ENCODE peak calls at places on chromosomes 13 and 19, in four cellular contexts. N is thyroid gland, W is HTR-8/SVneo, E is stromal cell of bone marrow. T is an unnamed sample.

GRCh38 chr13:25447396-25447795 is 75.6 kb downstream of the ATP8A2 start:
- DNase-seq in N (no peak), W (no peak), E (no peak), T (no peak)

GRCh38 chr19:2431318-2432055 is 4.1 kb upstream of the TIMM13 start:
- DNase-seq in N (no peak), W (no peak), E (no peak), T (no peak)

GRCh38 chr19:35544110-35544802 is 1.2 kb upstream of the TMEM147 start:
- DNase-seq in N (no peak), W (no peak), E (no peak), T (no peak)

GRCh38 chr19:48877900-48878218 is 5.6 kb downstream of the PPP1R15A start:
- DNase-seq in N (no peak), W (no peak), E (no peak), T (peak)

GRCh38 chr19:4984106-4984380 is 15.1 kb downstream of the KDM4B start:
- DNase-seq in N (peak), W (no peak), E (no peak), T (no peak)

GRCh38 chr13:110519046-110519445 is 42.5 kb downstream of the RAB20 start:
- DNase-seq in N (no peak), W (no peak), E (no peak), T (no peak)

GRCh38 chr13:83780201-83780600 is 102.1 kb downstream of the SLITRK1 start:
- DNase-seq in N (no peak), W (no peak), E (no peak), T (no peak)

GRCh38 chr19:7512400-7512851 is 3.5 kb upstream of the ZNF358 start:
- DNase-seq in N (no peak), W (peak), E (no peak), T (no peak)

GRCh38 chr19:31110331-31110730 is 238.9 kb downstream of the TSHZ3 start:
- DNase-seq in N (peak), W (peak), E (peak), T (peak)

GRCh38 chr13:34776984-34777913 is 164.8 kb upstream of the NBEA start:
- DNase-seq in N (no peak), W (no peak), E (no peak), T (no peak)

GRCh38 chr19:13137290-13137794 is 12.8 kb downstream of the STX10 start:
- DNase-seq in N (no peak), W (no peak), E (no peak), T (no peak)

GRCh38 chr19:35449347-35450043 is 1.4 kb downstream of the FFAR2 start:
- DNase-seq in N (no peak), W (no peak), E (no peak), T (no peak)

GRCh38 chr19:37817180-37817911 is 38.0 kb upstream of the ZNF573 start:
- DNase-seq in N (peak), W (no peak), E (peak), T (no peak)

GRCh38 chr13:22915442-22916082 is 265.2 kb upstream of the SGCG start:
- DNase-seq in N (peak), W (peak), E (peak), T (peak)

GRCh38 chr19:47540748-47541147 is 25.9 kb upstream of the NAPA start:
- DNase-seq in N (no peak), W (peak), E (peak), T (no peak)

GRCh38 chr13:113876341-113877148 is 12.7 kb upstream of the GAS6 start:
- DNase-seq in N (no peak), W (no peak), E (no peak), T (no peak)

GRCh38 chr13:55999709-56000108 is 1141.0 kb upstream of the PRR20A start:
- DNase-seq in N (no peak), W (no peak), E (no peak), T (no peak)

GRCh38 chr13:106110241-106110855 is 425.1 kb downstream of the EFNB2 start:
- DNase-seq in N (no peak), W (no peak), E (no peak), T (peak)

GRCh38 chr19:17687141-17687856 is 855 bp downstream of the UNC13A start:
- DNase-seq in N (no peak), W (no peak), E (no peak), T (no peak)

GRCh38 chr19:45444318-45445041 is 20.8 kb upstream of the ERCC1 start:
- DNase-seq in N (peak), W (peak), E (no peak), T (peak)

GRCh38 chr19:35977446-35978222 is 17.4 kb upstream of the SDHAF1 start:
- DNase-seq in N (no peak), W (no peak), E (no peak), T (no peak)

GRCh38 chr13:20263393-20264044 is 31.4 kb upstream of the GJB6 start:
- DNase-seq in N (no peak), W (no peak), E (no peak), T (no peak)

GRCh38 chr19:1069009-1069779 is 2.2 kb downstream of the ARHGAP45 start:
- DNase-seq in N (peak), W (no peak), E (no peak), T (no peak)

T was measured in SJSA1.